ENCODE peak calls at places on chromosomes 5 and 9, in seven cellular contexts. D is AG09309, K is psoas muscle, A is astrocyte, F is brain microvascular endothelial cell, G is Peyer's patch, V is mucosa of descending colon. B is an unnamed sample.

GRCh38 chr5:111072949-111073682 is 1.6 kb downstream of the TSLP start:
- DNase-seq in D (no peak), K (peak; percentile 85), A (peak; percentile 14), F (no peak), G (peak; percentile 66), V (peak; percentile 59), B (peak; percentile 36)

GRCh38 chr5:150108711-150109605 is 22.6 kb upstream of the CSF1R start:
- DNase-seq in D (no peak), K (no peak), A (no peak), F (no peak), G (no peak), V (no peak), B (no peak)

GRCh38 chr5:138354926-138355378 is 2.5 kb downstream of the KDM3B start:
- DNase-seq in D (peak; percentile 79), K (no peak), A (peak; percentile 82), F (peak; percentile 80), G (no peak), V (no peak), B (peak; percentile 94)

GRCh38 chr9:72925126-72925810 is 27.6 kb downstream of the ALDH1A1 start:
- DNase-seq in D (peak; percentile 13), K (no peak), A (no peak), F (no peak), G (no peak), V (no peak), B (no peak)

GRCh38 chr5:134982230-134982629 is 14.5 kb downstream of the CATSPER3 start:
- DNase-seq in D (no peak), K (no peak), A (no peak), F (no peak), G (no peak), V (no peak), B (peak; percentile 9)

GRCh38 chr9:69223605-69224004 is 49.5 kb downstream of the TJP2 start:
- DNase-seq in D (no peak), K (no peak), A (peak; percentile 68), F (peak; percentile 74), G (no peak), V (no peak), B (peak; percentile 83)

GRCh38 chr9:137046094-137046787 is at the start of gene NPDC1:
- DNase-seq in D (no peak), K (peak; percentile 82), A (peak; percentile 41), F (peak; percentile 60), G (peak; percentile 89), V (peak; percentile 81), B (peak; percentile 68)

GRCh38 chr5:134549714-134550113 is 24.2 kb downstream of the JADE2 start:
- DNase-seq in D (no peak), K (no peak), A (peak; percentile 80), F (peak; percentile 46), G (no peak), V (no peak), B (peak; percentile 47)

GRCh38 chr5:2752059-2752874 is 790 bp upstream of the IRX2 start:
- DNase-seq in D (no peak), K (no peak), A (no peak), F (no peak), G (no peak), V (no peak), B (no peak)

GRCh38 chr5:119270955-119271757 is 84.7 kb upstream of the TNFAIP8 start:
- DNase-seq in D (no peak), K (no peak), A (no peak), F (no peak), G (no peak), V (no peak), B (no peak)

GRCh38 chr9:83582026-83582425 is 40.9 kb upstream of the IDNK start:
- DNase-seq in D (peak; percentile 25), K (no peak), A (peak; percentile 18), F (peak; percentile 57), G (no peak), V (no peak), B (peak; percentile 82)

GRCh38 chr9:14433293-14433818 is 119.4 kb upstream of the NFIB start:
- DNase-seq in D (no peak), K (no peak), A (peak; percentile 30), F (no peak), G (no peak), V (no peak), B (peak; percentile 23)

GRCh38 chr9:88418025-88418424 is 29.8 kb downstream of the SPIN1 start:
- DNase-seq in D (no peak), K (no peak), A (peak; percentile 41), F (no peak), G (no peak), V (no peak), B (no peak)

GRCh38 chr9:85137606-85138150 is 468.1 kb downstream of the NTRK2 start:
- DNase-seq in D (no peak), K (no peak), A (no peak), F (no peak), G (no peak), V (no peak), B (no peak)

GRCh38 chr5:168291961-168292782 is 727 bp downstream of the WWC1 start:
- DNase-seq in D (no peak), K (peak; percentile 45), A (no peak), F (no peak), G (peak; percentile 66), V (peak; percentile 62), B (no peak)

GRCh38 chr9:130446111-130446861 is 1.5 kb downstream of the ASS1 start:
- DNase-seq in D (peak; percentile 80), K (peak; percentile 93), A (peak; percentile 85), F (peak; percentile 55), G (no peak), V (peak; percentile 81), B (peak; percentile 94)

GRCh38 chr9:34197756-34198711 is 19.2 kb downstream of the UBAP1 start:
- DNase-seq in D (no peak), K (no peak), A (no peak), F (no peak), G (no peak), V (no peak), B (no peak)

GRCh38 chr9:134341306-134341705 is 15.1 kb downstream of the RXRA start:
- DNase-seq in D (no peak), K (no peak), A (no peak), F (no peak), G (peak; percentile 78), V (peak; percentile 91), B (no peak)
- H3K4me3 ChIP-seq in D (no peak overlapping the region), K (peak overlapping the region; percentile 18), A (no peak overlapping the region), F (no peak overlapping the region), G (no peak overlapping the region), V (no peak overlapping the region), B (no peak overlapping the region)

DNA sequence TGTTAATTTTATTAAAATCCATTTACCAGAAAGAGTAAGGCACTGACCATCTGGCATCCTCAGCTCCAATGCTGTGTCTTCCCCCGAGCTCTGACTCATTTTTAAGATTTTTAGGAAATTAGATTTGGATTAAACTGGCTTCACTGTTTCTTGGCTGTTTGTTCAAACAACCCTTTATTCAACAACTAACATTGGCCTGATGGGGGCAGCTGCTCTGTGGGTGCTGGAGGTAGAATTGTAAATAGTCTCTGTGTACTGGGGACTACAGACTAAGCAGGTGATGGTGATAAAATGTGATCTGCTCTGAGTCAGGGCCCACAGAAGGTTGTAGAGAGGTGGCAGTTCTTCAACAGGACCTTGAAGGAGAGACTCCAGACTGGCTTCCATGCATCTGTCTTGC is 2.9 kb downstream of the RABEPK start:
- DNase-seq in D (no peak), K (no peak), A (no peak), F (no peak), G (no peak), V (no peak), B (peak; percentile 11)
- TF ChIP-seq CTCF in D (no peak), K (no peak), A (no peak), F (no peak), G (no peak), V (no peak), B (peak; percentile 10)

GRCh38 chr9:135471751-135472640 is 7.6 kb upstream of the PPP1R26 start:
- DNase-seq in D (no peak), K (no peak), A (no peak), F (no peak), G (no peak), V (no peak), B (no peak)

GRCh38 chr9:135463140-135463539 is 16.4 kb upstream of the PPP1R26 start:
- DNase-seq in D (no peak), K (no peak), A (no peak), F (peak; percentile 28), G (no peak), V (no peak), B (no peak)

GRCh38 chr9:135473972-135474543 is 5.5 kb upstream of the PPP1R26 start:
- DNase-seq in D (no peak), K (no peak), A (no peak), F (no peak), G (no peak), V (no peak), B (no peak)

GRCh38 chr9:135464181-135464580 is 15.4 kb upstream of the PPP1R26 start:
- DNase-seq in D (no peak), K (no peak), A (no peak), F (no peak), G (no peak), V (no peak), B (no peak)

GRCh38 chr9:135468866-135469521 is 10.6 kb upstream of the PPP1R26 start:
- DNase-seq in D (no peak), K (no peak), A (no peak), F (peak; percentile 34), G (no peak), V (no peak), B (peak; percentile 45)
- H3K4me3 ChIP-seq in D (no peak overlapping the region), K (no peak overlapping the region), A (no peak overlapping the region), F (no peak overlapping the region), G (peak overlapping the region; percentile 2), V (no peak overlapping the region), B (peak overlapping the region; percentile 47)

DNA sequence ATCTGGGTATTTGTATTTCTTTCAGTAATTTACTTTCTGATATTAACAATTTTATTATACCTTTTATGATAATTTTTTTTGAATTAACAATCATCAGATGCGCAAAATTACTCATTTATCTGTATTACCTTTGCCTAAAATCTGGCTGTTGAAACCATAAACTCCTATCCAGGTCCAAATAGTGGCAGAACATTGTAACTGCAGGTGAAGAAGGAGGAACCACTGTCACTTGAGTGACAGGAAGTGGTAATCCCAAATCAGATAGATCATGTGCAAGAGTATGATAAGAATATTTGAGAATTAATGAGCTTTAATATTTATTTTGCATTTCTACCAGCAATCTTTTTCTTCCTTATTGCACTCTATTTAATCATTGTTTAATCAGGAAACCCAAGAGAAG is 139.3 kb upstream of the TLE4 start:
- DNase-seq in D (no peak), K (no peak), A (no peak), F (no peak), G (no peak), V (no peak), B (no peak)
- TF ChIP-seq CTCF in D (no peak), K (no peak), A (no peak), F (peak; percentile 2), G (no peak), V (no peak), B (no peak)

DNA sequence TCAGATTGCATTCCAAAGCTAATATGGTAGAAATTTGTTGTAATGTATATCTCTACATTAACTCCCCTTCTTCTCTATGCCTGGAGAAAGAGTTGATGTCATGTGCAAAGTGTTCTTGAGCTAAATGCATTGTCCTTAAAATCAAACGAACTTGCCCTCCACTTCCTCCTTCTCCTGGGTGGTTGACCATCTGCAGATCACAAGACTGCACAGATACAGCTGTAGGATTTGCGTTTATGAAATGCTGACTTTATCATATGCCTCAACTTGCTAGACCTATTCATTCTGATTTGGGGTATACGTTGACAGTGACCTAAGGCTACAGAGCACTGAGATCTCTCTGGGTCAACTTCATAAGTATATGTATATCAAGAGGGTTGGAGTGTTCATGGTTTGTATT is 8.3 kb downstream of the TRIM32 start:
- DNase-seq in D (no peak), K (no peak), A (no peak), F (no peak), G (no peak), V (no peak), B (no peak)
- H3K4me3 ChIP-seq in D (no peak overlapping the region), K (no peak overlapping the region), A (no peak overlapping the region), F (no peak overlapping the region), G (no peak overlapping the region), V (no peak overlapping the region), B (no peak overlapping the region)

B was measured in choroid plexus epithelial cell.